ENCODE peak calls at places on chromosomes 1 and 21, in four cellular contexts. B, P, D and L are unnamed samples.

GRCh38 chr1:45864124-45864721 is 60.8 kb downstream of the MAST2 start:
- DNase-seq in D (no peak), P (no peak), B (no peak), L (no peak)

GRCh38 chr1:234611153-234611798 is 1.3 kb upstream of the IRF2BP2 start:
- DNase-seq in P (peak), D (peak), B (no peak), L (peak)

GRCh38 chr21:38959686-38960049 is 153.9 kb downstream of the ETS2 start:
- DNase-seq in D (no peak), B (no peak), P (no peak), L (peak)

GRCh38 chr1:79042117-79042516 is 35.6 kb upstream of the ADGRL4 start:
- DNase-seq in P (no peak), D (peak), B (no peak), L (peak)

GRCh38 chr1:161962094-161962887 is 61.4 kb downstream of the OLFML2B start:
- DNase-seq in D (peak), P (no peak), B (peak), L (peak)

GRCh38 chr1:2483970-2484369 is 7.9 kb downstream of the PLCH2 start:
- DNase-seq in P (no peak), B (no peak), D (no peak), L (no peak)

GRCh38 chr1:220983877-220984635 is 104.8 kb downstream of the HLX start:
- DNase-seq in B (no peak), P (no peak), D (no peak), L (no peak)

GRCh38 chr1:8077120-8077573 is 51.0 kb upstream of the ERRFI1 start:
- DNase-seq in P (no peak), B (peak), D (peak), L (peak)

GRCh38 chr1:5595531-5596170 is 396.6 kb downstream of the NPHP4 start:
- DNase-seq in P (no peak), D (no peak), B (no peak), L (no peak)

GRCh38 chr1:66315675-66316074 is 218.3 kb upstream of the SGIP1 start:
- DNase-seq in D (no peak), P (no peak), B (no peak), L (peak)

GRCh38 chr1:225937048-225937968 is 3.7 kb downstream of the LEFTY2 start:
- DNase-seq in P (no peak), D (no peak), B (no peak), L (no peak)

GRCh38 chr1:55382699-55383377 is 167.7 kb upstream of the USP24 start:
- DNase-seq in D (no peak), P (no peak), B (no peak), L (no peak)

GRCh38 chr1:222596696-222597095 is 7.0 kb upstream of the TAF1A start:
- DNase-seq in P (no peak), B (no peak), D (no peak), L (no peak)